ENCODE peak calls at places on chromosome 2, in nine cellular contexts. Y is body of pancreas; N is mucosa of descending colon; L is CD8-positive, alpha-beta T cell; K is adrenal gland; W is cardiac fibroblast; R is AG09309; C is GM06990; J is lower lobe of right lung. B is an unnamed sample.
A peak's percentile ranks its signal among the peaks of the same experiment; 100 is the strongest.

GRCh38 chr2:184053326-184053725 is 545.0 kb upstream of the ZNF804A start:
- DNase-seq in C (no peak), J (no peak), N (peak; percentile 86), Y (peak; percentile 41), K (no peak), W (no peak), L (no peak), R (no peak), B (no peak)

GRCh38 chr2:9656270-9656766 is 25.5 kb upstream of the YWHAQ start:
- DNase-seq in N (no peak), W (peak; percentile 97), Y (no peak), K (peak; percentile 60), L (peak; percentile 38), J (no peak), R (peak; percentile 84), C (peak; percentile 72), B (no peak)

GRCh38 chr2:12169721-12170120 is 423.3 kb downstream of the LPIN1 start:
- DNase-seq in W (peak; percentile 96), J (no peak), R (peak; percentile 83), C (no peak), Y (peak; percentile 10), K (peak; percentile 46), N (peak; percentile 32), L (no peak), B (no peak)

GRCh38 chr2:31812051-31812798 is 198.6 kb downstream of the MEMO1 start:
- DNase-seq in K (peak; percentile 72), L (peak; percentile 6), C (peak; percentile 59), Y (no peak), N (peak; percentile 8), W (peak; percentile 24), J (no peak), R (no peak), B (no peak)

GRCh38 chr2:65055427-65056214 is 595 bp upstream of the CEP68 start:
- DNase-seq in K (no peak), R (no peak), J (peak; percentile 80), L (peak; percentile 59), W (no peak), C (no peak), Y (peak; percentile 79), N (no peak), B (peak; percentile 54)

GRCh38 chr2:84338069-84338468 is 121.0 kb downstream of the SUCLG1 start:
- DNase-seq in W (no peak), C (no peak), L (no peak), J (no peak), N (no peak), R (peak; percentile 76), Y (no peak), K (no peak), B (no peak)

GRCh38 chr2:114421781-114422180 is 20.7 kb upstream of the DPP10 start:
- DNase-seq in K (no peak), J (no peak), L (no peak), W (no peak), R (no peak), N (no peak), Y (no peak), C (no peak), B (no peak)

GRCh38 chr2:232387451-232388171 is 9.1 kb downstream of the ALPP start:
- DNase-seq in W (no peak), C (no peak), K (no peak), Y (no peak), L (no peak), R (no peak), N (no peak), J (peak; percentile 58), B (no peak)

GRCh38 chr2:224666951-224667553 is 49.1 kb downstream of the CCDC195 start:
- DNase-seq in K (no peak), N (no peak), L (no peak), Y (no peak), J (no peak), W (no peak), R (no peak), C (peak; percentile 78), B (no peak)

GRCh38 chr2:2527162-2527561 is 196.1 kb upstream of the MYT1L start:
- DNase-seq in L (no peak), K (no peak), C (no peak), Y (no peak), J (no peak), W (peak; percentile 6), N (no peak), R (no peak), B (no peak)

DNA sequence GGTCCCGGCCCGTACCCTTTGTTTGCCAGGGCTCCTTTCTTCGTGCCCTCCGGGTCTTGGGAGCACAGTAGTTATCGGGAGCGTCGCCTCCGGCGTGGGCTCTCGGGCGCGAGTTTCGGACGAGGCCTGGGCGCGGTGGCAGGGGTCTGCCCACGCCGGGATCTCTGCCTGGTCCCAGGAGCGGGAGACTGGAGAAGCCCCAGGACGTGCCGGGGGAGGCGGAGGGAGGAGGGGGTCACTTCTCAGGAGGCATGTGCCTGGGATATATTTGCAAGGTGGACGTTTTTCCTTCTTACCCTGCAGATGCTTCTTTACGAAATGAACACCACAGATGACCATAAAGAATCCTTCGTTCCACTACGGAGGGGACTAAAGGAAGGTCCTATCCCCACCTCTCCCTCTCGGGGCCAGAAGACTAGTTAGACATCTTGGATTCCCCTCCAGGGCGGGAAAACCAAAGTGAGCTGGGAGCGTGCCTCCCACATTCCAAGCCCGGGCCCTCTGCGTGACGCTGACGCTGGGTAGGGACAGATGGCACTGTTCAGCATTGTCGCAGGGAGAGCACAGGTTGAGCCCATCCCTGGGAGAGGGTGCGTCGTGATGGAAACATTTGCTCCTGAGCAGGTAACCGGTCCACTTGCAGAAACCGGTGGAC is 483 bp upstream of the FHL2 start:
- DNase-seq in C (no peak), Y (no peak), N (no peak), J (no peak), L (no peak), W (no peak), K (no peak), R (no peak), B (no peak)
- TF ChIP-seq CTCF in C (no peak), Y (no peak), N (no peak), J (peak; percentile 13), L (no peak), W (no peak), K (no peak), R (no peak), B (no peak)

GRCh38 chr2:102844911-102845310 is 83.1 kb downstream of the TMEM182 start:
- DNase-seq in K (no peak), W (no peak), C (no peak), N (no peak), L (no peak), R (no peak), J (no peak), Y (no peak), B (no peak)

GRCh38 chr2:102850888-102851287 is 89.1 kb downstream of the TMEM182 start:
- DNase-seq in N (no peak), L (no peak), K (no peak), W (no peak), Y (no peak), J (no peak), R (no peak), C (no peak), B (no peak)

GRCh38 chr2:102843759-102844443 is 82.1 kb downstream of the TMEM182 start:
- DNase-seq in Y (no peak), C (no peak), K (no peak), R (no peak), J (no peak), N (no peak), L (no peak), W (no peak), B (no peak)

GRCh38 chr2:102848366-102848839 is 86.6 kb downstream of the TMEM182 start:
- DNase-seq in C (no peak), W (peak; percentile 43), L (no peak), Y (peak; percentile 87), R (no peak), J (peak; percentile 87), N (peak; percentile 71), K (peak; percentile 77), B (peak; percentile 68)
- TF ChIP-seq CTCF in C (no peak), W (no peak), L (no peak), Y (peak; percentile 10), R (no peak), J (no peak), N (no peak), K (no peak), B (peak; percentile 45)

GRCh38 chr2:104444840-104445239 is 409.1 kb upstream of the POU3F3 start:
- DNase-seq in N (no peak), K (no peak), R (no peak), L (no peak), J (no peak), Y (no peak), C (no peak), W (no peak), B (no peak)

GRCh38 chr2:104452558-104452957 is 401.4 kb upstream of the POU3F3 start:
- DNase-seq in C (no peak), R (no peak), J (no peak), N (no peak), K (no peak), Y (no peak), L (no peak), W (no peak), B (no peak)

GRCh38 chr2:104444392-104444791 is 409.5 kb upstream of the POU3F3 start:
- DNase-seq in J (no peak), L (no peak), C (no peak), Y (no peak), K (no peak), N (no peak), W (no peak), R (no peak), B (no peak)

GRCh38 chr2:104448661-104449410 is 405.1 kb upstream of the POU3F3 start:
- DNase-seq in Y (no peak), W (no peak), L (no peak), N (no peak), C (no peak), J (no peak), K (no peak), R (no peak), B (no peak)

DNA sequence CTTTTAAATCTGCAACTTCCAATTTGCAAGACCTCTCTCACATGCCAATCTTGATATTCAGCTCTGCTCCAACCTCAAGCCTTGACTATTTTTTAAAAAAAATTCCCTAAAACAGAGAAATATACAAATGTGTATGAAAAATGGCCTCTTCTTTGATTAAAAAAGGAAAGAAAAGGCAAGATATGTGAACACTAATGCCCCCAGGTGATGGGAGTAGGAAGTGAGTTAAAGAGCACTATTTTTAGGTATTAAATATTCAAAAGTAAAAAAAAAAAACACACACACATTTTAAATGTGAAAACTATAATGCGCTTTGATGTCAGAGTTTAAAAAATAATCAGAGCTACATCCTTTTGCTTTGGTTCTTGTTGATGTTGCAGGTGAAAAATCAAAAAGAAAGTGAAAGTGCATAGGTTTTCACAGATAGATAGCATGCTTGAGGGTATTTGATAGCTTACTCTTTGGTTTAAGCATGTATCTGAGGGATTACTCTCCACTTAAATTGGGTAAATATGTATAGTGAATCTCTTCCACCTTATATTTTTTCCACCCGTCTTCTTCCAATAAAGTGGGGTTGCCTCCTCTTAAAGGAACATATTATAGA is 406.0 kb upstream of the POU3F3 start:
- DNase-seq in J (no peak), R (no peak), W (no peak), Y (no peak), C (no peak), N (no peak), K (no peak), L (no peak), B (no peak)
- TF ChIP-seq CTCF in J (no peak), R (no peak), W (no peak), Y (peak; percentile 13), C (peak; percentile 15), N (no peak), K (no peak), L (no peak), B (peak; percentile 46)

DNA sequence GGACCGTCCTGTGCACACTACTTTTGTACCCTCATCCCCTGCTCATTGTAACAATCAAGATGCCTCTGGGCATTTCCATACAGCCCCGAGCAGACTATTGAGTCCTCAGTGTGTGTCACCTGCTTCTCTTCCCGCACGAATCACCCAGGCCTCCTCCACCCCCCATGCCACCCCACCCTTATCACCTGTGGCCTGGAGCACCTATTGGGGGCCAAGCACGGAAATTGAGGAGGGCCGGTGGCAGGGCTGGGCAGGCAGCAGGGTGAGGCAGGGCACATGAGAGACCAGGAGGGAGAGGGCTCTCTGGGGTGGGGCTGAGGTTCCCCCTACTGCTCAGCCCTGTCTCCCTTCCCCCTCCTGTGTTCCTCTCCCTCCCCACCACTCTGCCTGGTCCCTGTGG is 4.3 kb upstream of the NIFK start:
- DNase-seq in N (no peak), W (no peak), R (no peak), Y (no peak), C (no peak), J (no peak), L (no peak), K (no peak), B (no peak)
- TF ChIP-seq CTCF in N (no peak), W (no peak), R (no peak), Y (no peak), C (no peak), J (no peak), L (no peak), K (no peak), B (no peak)

B was measured in progenitor cell of endocrine pancreas.